ENCODE peak calls at places on chromosome 6, in four cellular contexts. D is IMR-90, Y is mesendoderm, L is H9. R is an unnamed sample.
A peak's percentile ranks its signal among the peaks of the same experiment; 100 is the strongest.

GRCh38 chr6:166027761-166028160 is 139.9 kb downstream of the TBXT start:
- DNase-seq in D (peak; percentile 61), Y (no peak), L (no peak), R (no peak)

GRCh38 chr6:131270534-131270933 is 135.3 kb downstream of the AKAP7 start:
- DNase-seq in Y (no peak), L (no peak), D (no peak), R (no peak)

GRCh38 chr6:28943557-28944411 is 20.0 kb upstream of the TRIM27 start:
- DNase-seq in L (peak; percentile 88), Y (peak; percentile 93), D (peak; percentile 73), R (peak; percentile 75)

GRCh38 chr6:73109659-73110058 is 115.6 kb downstream of the KHDC1L start:
- DNase-seq in Y (no peak), L (no peak), D (no peak), R (no peak)

GRCh38 chr6:41236276-41236675 is 8.1 kb downstream of the TREML4 start:
- DNase-seq in Y (no peak), L (no peak), D (no peak), R (no peak)

GRCh38 chr6:72865467-72865866 is 243.6 kb downstream of the KCNQ5 start:
- DNase-seq in L (no peak), D (peak; percentile 37), Y (no peak), R (no peak)

GRCh38 chr6:28776269-28777146 is 147.3 kb downstream of the TRIM27 start:
- DNase-seq in L (peak; percentile 79), Y (peak; percentile 96), D (no peak), R (no peak)

GRCh38 chr6:46217671-46218131 is 46.9 kb upstream of the ENPP5 start:
- DNase-seq in D (no peak), Y (no peak), L (no peak), R (no peak)

GRCh38 chr6:151068761-151069312 is 170.9 kb upstream of the AKAP12 start:
- DNase-seq in D (peak; percentile 62), L (no peak), Y (no peak), R (no peak)

GRCh38 chr6:54002118-54002517 is 109.1 kb upstream of the MLIP start:
- DNase-seq in L (no peak), Y (no peak), D (peak; percentile 13), R (no peak)

GRCh38 chr6:111410371-111410770 is 72.6 kb downstream of the REV3L start:
- DNase-seq in D (no peak), Y (no peak), L (no peak), R (no peak)

GRCh38 chr6:89298680-89299450 is 16.2 kb downstream of the GABRR2 start:
- DNase-seq in L (no peak), D (peak; percentile 84), Y (peak; percentile 12), R (no peak)

GRCh38 chr6:121504227-121504626 is 68.8 kb downstream of the GJA1 start:
- DNase-seq in Y (no peak), D (peak; percentile 96), L (no peak), R (no peak)

GRCh38 chr6:139037490-139037889 is 8.9 kb downstream of the ABRACL start:
- DNase-seq in Y (no peak), D (peak; percentile 79), L (no peak), R (no peak)

GRCh38 chr6:43267619-43268347 is 24.5 kb downstream of the TTBK1 start:
- DNase-seq in Y (peak; percentile 74), D (no peak), L (no peak), R (no peak)

GRCh38 chr6:30684386-30685156 is 1.9 kb downstream of the PPP1R18 start:
- DNase-seq in D (peak; percentile 44), L (no peak), Y (peak; percentile 38), R (no peak)

GRCh38 chr6:46410330-46410953 is 80.8 kb downstream of the RCAN2 start:
- DNase-seq in Y (no peak), L (no peak), D (peak; percentile 42), R (no peak)

GRCh38 chr6:37202788-37203491 is 33.0 kb downstream of the PIM1 start:
- DNase-seq in D (no peak), L (no peak), Y (no peak), R (no peak)

GRCh38 chr6:112114577-112115223 is 27.3 kb downstream of the FAM229B start:
- DNase-seq in D (no peak), Y (no peak), L (no peak), R (no peak)

GRCh38 chr6:156262014-156262413 is 515.2 kb upstream of the ARID1B start:
- DNase-seq in L (no peak), D (no peak), Y (no peak), R (no peak)

GRCh38 chr6:109687271-109687721 is 3.7 kb downstream of the AK9 start:
- DNase-seq in L (no peak), D (peak; percentile 96), Y (no peak), R (no peak)

GRCh38 chr6:143060806-143061596 is at the start of gene AIG1:
- DNase-seq in L (peak; percentile 69), D (no peak), Y (peak; percentile 75), R (peak; percentile 71)

GRCh38 chr6:29737707-29738630 is 14.7 kb downstream of the HLA-F start:
- DNase-seq in D (peak; percentile 66), Y (peak; percentile 76), L (peak; percentile 84), R (no peak)

GRCh38 chr6:31053873-31054272 is 43.6 kb downstream of the MUC22 start:
- DNase-seq in D (no peak), Y (no peak), L (no peak), R (no peak)

GRCh38 chr6:5981274-5982026 is 25.3 kb downstream of the NRN1 start:
- DNase-seq in L (no peak), Y (no peak), D (peak; percentile 9), R (no peak)

GRCh38 chr6:157650261-157650640 is 172.8 kb upstream of the SNX9 start:
- DNase-seq in D (no peak), L (no peak), Y (no peak), R (no peak)
- H4K5ac ChIP-seq in D (no peak overlapping the region), L (no peak overlapping the region), Y (no peak overlapping the region), R (no peak overlapping the region)

GRCh38 chr6:134541001-134541400 is 223.1 kb upstream of the SGK1 start:
- DNase-seq in D (no peak), Y (no peak), L (no peak), R (no peak)

GRCh38 chr6:134544737-134545136 is 226.8 kb upstream of the SGK1 start:
- DNase-seq in D (no peak), L (no peak), Y (no peak), R (no peak)

GRCh38 chr6:134539865-134540323 is 222.0 kb upstream of the SGK1 start:
- DNase-seq in L (no peak), D (no peak), Y (peak; percentile 61), R (no peak)

GRCh38 chr6:134546962-134547645 is 229.2 kb upstream of the SGK1 start:
- DNase-seq in L (no peak), D (no peak), Y (no peak), R (no peak)

GRCh38 chr6:134543128-134543527 is 225.2 kb upstream of the SGK1 start:
- DNase-seq in L (no peak), D (no peak), Y (no peak), R (no peak)
- H4K5ac ChIP-seq in L (no peak overlapping the region), D (no peak overlapping the region), Y (no peak overlapping the region), R (no peak overlapping the region)

DNA sequence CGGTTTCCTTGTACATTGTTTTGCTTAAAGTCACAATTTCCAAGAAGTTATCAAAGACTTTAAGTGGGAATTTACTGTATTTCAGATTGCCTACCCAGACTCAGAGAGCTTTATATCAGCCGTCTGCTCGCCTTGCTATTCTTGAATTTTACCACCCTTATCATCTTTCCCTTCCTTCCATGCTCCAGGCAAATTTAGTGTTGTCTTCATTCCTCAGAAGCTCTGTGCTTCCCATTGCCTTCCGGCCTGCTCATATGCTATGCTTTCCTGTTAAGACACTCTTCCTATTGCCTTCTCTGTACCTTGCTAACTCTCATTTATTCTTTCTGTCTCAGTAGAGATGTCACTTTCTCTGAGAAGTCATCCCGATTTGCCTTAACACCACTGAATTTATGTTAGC is 52.1 kb downstream of the CD2AP start:
- DNase-seq in D (no peak), L (no peak), Y (peak; percentile 39), R (no peak)
- H4K5ac ChIP-seq in D (no peak overlapping the region), L (no peak overlapping the region), Y (no peak overlapping the region), R (no peak overlapping the region)

GRCh38 chr6:71852951-71853350 is 33.4 kb upstream of the RIMS1 start:
- DNase-seq in L (no peak), Y (peak; percentile 23), D (no peak), R (no peak)
- H4K5ac ChIP-seq in L (no peak overlapping the region), Y (no peak overlapping the region), D (no peak overlapping the region), R (no peak overlapping the region)

GRCh38 chr6:25107218-25107617 is 171.5 kb upstream of the RIPOR2 start:
- DNase-seq in Y (no peak), L (no peak), D (no peak), R (no peak)

GRCh38 chr6:25113436-25113835 is 165.7 kb upstream of the CARMIL1 start:
- DNase-seq in L (no peak), Y (no peak), D (no peak), R (no peak)

GRCh38 chr6:25112207-25112874 is 166.8 kb upstream of the CARMIL1 start:
- DNase-seq in Y (no peak), L (no peak), D (no peak), R (no peak)

GRCh38 chr6:25111782-25112181 is 167.4 kb upstream of the CARMIL1 start:
- DNase-seq in Y (no peak), D (no peak), L (no peak), R (no peak)
- H4K5ac ChIP-seq in Y (no peak overlapping the region), D (no peak overlapping the region), L (no peak overlapping the region), R (no peak overlapping the region)

DNA sequence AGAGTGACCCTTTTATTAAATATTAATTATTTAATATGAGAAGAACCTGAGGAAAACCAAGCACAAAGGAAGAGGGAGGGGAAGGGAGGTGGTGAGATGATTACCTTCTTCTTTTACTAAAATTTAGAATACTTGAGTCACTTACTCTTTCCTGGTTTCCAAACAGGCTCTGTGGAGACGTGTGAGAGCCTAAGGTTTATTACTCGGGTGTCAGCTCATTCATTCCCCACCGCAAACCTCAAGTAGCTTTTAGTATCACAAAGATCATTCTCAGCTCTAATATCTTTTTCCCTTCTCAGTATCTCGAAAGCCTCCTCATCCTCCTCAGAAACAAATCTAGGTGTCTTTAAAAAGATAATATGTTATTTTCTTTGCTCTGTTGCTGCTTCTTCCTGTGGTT is 497.2 kb upstream of the JARID2 start:
- DNase-seq in D (no peak), Y (no peak), L (no peak), R (no peak)
- H4K5ac ChIP-seq in D (no peak overlapping the region), Y (no peak overlapping the region), L (no peak overlapping the region), R (no peak overlapping the region)

DNA sequence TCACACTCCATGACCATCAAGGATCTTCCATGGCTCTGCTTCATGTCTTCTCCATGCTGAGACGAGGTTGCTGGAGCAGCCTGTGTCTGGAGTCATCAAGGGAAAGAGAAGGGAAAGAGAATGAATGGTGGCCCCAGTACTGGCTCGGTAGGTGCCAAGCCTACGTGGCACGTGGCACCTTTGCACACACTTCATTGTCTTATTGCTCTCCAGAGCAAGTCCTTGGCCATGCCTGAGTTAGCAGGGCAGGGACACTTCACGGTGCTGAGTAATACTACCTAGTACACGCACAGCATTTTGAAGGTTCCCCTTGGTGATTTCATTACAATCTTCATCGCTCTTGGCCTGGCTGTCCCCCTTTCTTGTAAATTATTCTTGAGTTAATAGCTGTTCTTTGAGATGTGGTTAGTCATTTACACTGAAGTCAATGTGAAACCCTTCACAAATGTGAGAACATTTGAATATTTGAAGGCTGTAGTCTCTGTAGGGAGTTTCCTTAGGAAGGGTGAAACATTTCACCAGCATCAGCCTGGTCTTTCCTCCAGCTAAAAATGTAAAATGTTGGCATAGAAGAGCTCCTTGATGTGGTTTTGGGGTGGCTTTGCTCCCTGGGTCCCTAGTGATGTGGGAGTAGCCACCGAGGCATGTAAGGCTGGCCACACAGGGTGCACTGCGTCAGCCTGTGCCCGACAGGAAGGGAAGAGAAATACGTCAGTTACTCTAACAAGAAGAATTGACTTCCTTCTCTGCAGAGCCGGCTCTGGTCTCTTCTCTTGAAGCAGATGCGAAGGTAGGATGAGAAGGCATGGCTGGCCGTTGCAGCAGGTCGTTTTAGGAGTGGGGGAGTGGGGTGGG is at the start of gene SYTL3:
- DNase-seq in L (no peak), D (peak; percentile 82), Y (no peak), R (no peak)
- H4K5ac ChIP-seq in L (no peak within 1 kb of the TSS), D (peak within 1 kb of the TSS; percentile 50), Y (no peak within 1 kb of the TSS), R (no peak within 1 kb of the TSS)

GRCh38 chr6:103255132-103255531 is 1604.6 kb downstream of the HACE1 start:
- DNase-seq in L (no peak), Y (no peak), D (no peak), R (no peak)
- H4K5ac ChIP-seq in L (no peak overlapping the region), Y (no peak overlapping the region), D (no peak overlapping the region), R (no peak overlapping the region)